ENCODE peak calls at places on chromosomes 6 and 20, in eight cellular contexts. U is NCI-H345; D is epithelial cell of esophagus; S is stimulated activated CD4-positive, alpha-beta T cell treated with anti-CD3 and anti-CD28 coated beads, Interleukin-15, amount 100 ng/mL, for 1 hour; P is NCI-H2029; E is left colon; L is activated T-helper 9 cell treated with anti-CD3 and anti-CD28 coated beads, Interleukin-2, amount 50 U/mL, for 16 hours; R is WTC11. V is an unnamed sample.

GRCh38 chr20:63186528-63187316 is 29.2 kb downstream of the YTHDF1 start:
- DNase-seq in E (no peak), D (peak), S (no peak), U (no peak), R (no peak), P (no peak), L (no peak), V (no peak)

GRCh38 chr20:60780388-60781025 is 471.6 kb upstream of the CDH4 start:
- DNase-seq in P (no peak), E (no peak), S (no peak), R (no peak), L (no peak), U (no peak), D (no peak), V (no peak)

GRCh38 chr20:8428988-8429387 is 296.9 kb downstream of the PLCB1 start:
- DNase-seq in P (no peak), L (no peak), D (no peak), E (no peak), S (no peak), R (no peak), U (no peak), V (no peak)

GRCh38 chr6:26401987-26402658 is at the start of gene BTN3A1:
- DNase-seq in U (peak), L (peak), D (peak), P (peak), E (peak), S (peak), R (peak), V (no peak)

GRCh38 chr6:121309768-121310473 is 24.4 kb downstream of the TBC1D32 start:
- DNase-seq in S (no peak), D (peak), L (no peak), U (no peak), E (no peak), P (no peak), R (no peak), V (no peak)

GRCh38 chr6:44113396-44113795 is 13.9 kb downstream of the MRPL14 start:
- DNase-seq in E (no peak), L (no peak), U (no peak), P (no peak), R (no peak), S (no peak), D (no peak), V (no peak)

GRCh38 chr6:166693880-166694279 is 66.8 kb upstream of the RPS6KA2 start:
- DNase-seq in R (no peak), D (no peak), L (no peak), S (no peak), P (no peak), U (no peak), E (no peak), V (no peak)

GRCh38 chr6:52745764-52746201 is 17.5 kb downstream of the GSTA2 start:
- DNase-seq in R (no peak), L (no peak), U (no peak), P (no peak), E (no peak), D (no peak), S (no peak), V (no peak)

GRCh38 chr6:132768051-132768517 is 10.4 kb upstream of the VNN2 start:
- DNase-seq in R (peak), D (peak), L (no peak), S (no peak), U (no peak), E (no peak), P (no peak), V (peak)

GRCh38 chr20:63746766-63747315 is 7.3 kb downstream of the SLC2A4RG start:
- DNase-seq in U (no peak), S (no peak), D (no peak), P (no peak), L (no peak), R (no peak), E (no peak), V (no peak)